ENCODE peak calls at places on chromosomes 4 and X, in five cellular contexts. S is neuronal stem cell, A is progenitor cell of endocrine pancreas, W is NT2/D1, L is mucosa of descending colon. M is an unnamed sample.

GRCh38 chr4:40897557-40898203 is 147.9 kb downstream of the NSUN7 start:
- DNase-seq in S (peak), A (peak), W (peak), L (peak), M (peak)

GRCh38 chr4:144595681-144596080 is 50.3 kb upstream of the HHIP start:
- DNase-seq in S (no peak), A (no peak), W (no peak), L (no peak), M (no peak)

GRCh38 chr4:119823045-119823444 is 194.4 kb upstream of the PDE5A start:
- DNase-seq in S (no peak), A (no peak), W (no peak), L (no peak), M (no peak)

GRCh38 chrX:49262603-49263002 is 1.9 kb downstream of the FOXP3 start:
- DNase-seq in S (no peak), A (no peak), W (no peak), L (no peak), M (no peak)

GRCh38 chr4:18518098-18518497 is 496.5 kb upstream of the LCORL start:
- DNase-seq in S (no peak), A (no peak), W (no peak), L (no peak), M (no peak)

GRCh38 chr4:151014521-151015457 is at the start of gene LRBA:
- DNase-seq in S (peak), A (peak), W (peak), L (peak), M (peak)

GRCh38 chrX:39667191-39667590 is 430.6 kb downstream of the BCOR start:
- DNase-seq in S (no peak), A (no peak), W (no peak), L (no peak), M (no peak)

GRCh38 chrX:20067709-20068315 is 48.9 kb downstream of the MAP7D2 start:
- DNase-seq in S (peak), A (no peak), W (no peak), L (peak), M (peak)

GRCh38 chr4:10011885-10012284 is 9.4 kb downstream of the SLC2A9 start:
- DNase-seq in S (no peak), A (no peak), W (no peak), L (no peak), M (no peak)

GRCh38 chr4:153919667-153920066 is 130.8 kb upstream of the SFRP2 start:
- DNase-seq in S (no peak), A (no peak), W (no peak), L (no peak), M (no peak)

GRCh38 chrX:153953342-153953830 is 8.9 kb upstream of the RENBP start:
- DNase-seq in S (peak), A (peak), W (no peak), L (peak), M (peak)